ENCODE peak calls at places on chromosomes 2 and 18, in five cellular contexts. One of them, this sample, is unnamed. For H3K27me3, the result is how much of the 10 kb centered on the place peaks cover.

GRCh38 chr18:7467708-7468466 is 99.2 kb upstream of the PTPRM start:
- DNase-seq in brain microvascular endothelial cell: peak
- DNase-seq in body of pancreas: no peak
- DNase-seq in CD8-positive, alpha-beta memory T cell: no peak
- DNase-seq in aorta: no peak
- DNase-seq in this sample: no peak

GRCh38 chr2:191436368-191437055 is 191.3 kb downstream of the MYO1B start:
- DNase-seq in body of pancreas: no peak
- DNase-seq in aorta: no peak
- DNase-seq in brain microvascular endothelial cell: no peak
- DNase-seq in CD8-positive, alpha-beta memory T cell: no peak
- DNase-seq in this sample: no peak

GRCh38 chr2:23593396-23594078 is 208.6 kb downstream of the KLHL29 start:
- DNase-seq in CD8-positive, alpha-beta memory T cell: no peak
- DNase-seq in brain microvascular endothelial cell: no peak
- DNase-seq in body of pancreas: no peak
- DNase-seq in aorta: peak
- DNase-seq in this sample: no peak

GRCh38 chr2:144801766-144802165 is 281.8 kb upstream of the ZEB2 start:
- DNase-seq in CD8-positive, alpha-beta memory T cell: no peak
- DNase-seq in aorta: no peak
- DNase-seq in brain microvascular endothelial cell: peak
- DNase-seq in body of pancreas: no peak
- DNase-seq in this sample: no peak

GRCh38 chr2:97747716-97748115 is 34.3 kb downstream of the ZAP70 start:
- DNase-seq in brain microvascular endothelial cell: no peak
- DNase-seq in body of pancreas: no peak
- DNase-seq in CD8-positive, alpha-beta memory T cell: no peak
- DNase-seq in aorta: no peak
- DNase-seq in this sample: no peak

GRCh38 chr2:212897296-212897695 is 254.1 kb downstream of the IKZF2 start:
- DNase-seq in body of pancreas: no peak
- DNase-seq in aorta: no peak
- DNase-seq in brain microvascular endothelial cell: no peak
- DNase-seq in CD8-positive, alpha-beta memory T cell: no peak
- DNase-seq in this sample: no peak

GRCh38 chr2:182023235-182023634 is 37.6 kb downstream of the PPP1R1C start:
- DNase-seq in CD8-positive, alpha-beta memory T cell: no peak
- DNase-seq in brain microvascular endothelial cell: no peak
- DNase-seq in aorta: no peak
- DNase-seq in body of pancreas: no peak
- DNase-seq in this sample: no peak

GRCh38 chr2:164847291-164847690 is 5.7 kb upstream of the COBLL1 start:
- DNase-seq in CD8-positive, alpha-beta memory T cell: no peak
- DNase-seq in aorta: no peak
- DNase-seq in brain microvascular endothelial cell: no peak
- DNase-seq in body of pancreas: no peak
- DNase-seq in this sample: no peak

GRCh38 chr2:72913531-72914225 is 3.6 kb upstream of the EMX1 start:
- DNase-seq in CD8-positive, alpha-beta memory T cell: no peak
- DNase-seq in body of pancreas: no peak
- DNase-seq in brain microvascular endothelial cell: no peak
- DNase-seq in aorta: no peak
- DNase-seq in this sample: no peak

GRCh38 chr2:232886632-232887031 is 16.6 kb downstream of the SNORC start:
- DNase-seq in body of pancreas: no peak
- DNase-seq in brain microvascular endothelial cell: no peak
- DNase-seq in CD8-positive, alpha-beta memory T cell: no peak
- DNase-seq in aorta: no peak
- DNase-seq in this sample: no peak

DNA sequence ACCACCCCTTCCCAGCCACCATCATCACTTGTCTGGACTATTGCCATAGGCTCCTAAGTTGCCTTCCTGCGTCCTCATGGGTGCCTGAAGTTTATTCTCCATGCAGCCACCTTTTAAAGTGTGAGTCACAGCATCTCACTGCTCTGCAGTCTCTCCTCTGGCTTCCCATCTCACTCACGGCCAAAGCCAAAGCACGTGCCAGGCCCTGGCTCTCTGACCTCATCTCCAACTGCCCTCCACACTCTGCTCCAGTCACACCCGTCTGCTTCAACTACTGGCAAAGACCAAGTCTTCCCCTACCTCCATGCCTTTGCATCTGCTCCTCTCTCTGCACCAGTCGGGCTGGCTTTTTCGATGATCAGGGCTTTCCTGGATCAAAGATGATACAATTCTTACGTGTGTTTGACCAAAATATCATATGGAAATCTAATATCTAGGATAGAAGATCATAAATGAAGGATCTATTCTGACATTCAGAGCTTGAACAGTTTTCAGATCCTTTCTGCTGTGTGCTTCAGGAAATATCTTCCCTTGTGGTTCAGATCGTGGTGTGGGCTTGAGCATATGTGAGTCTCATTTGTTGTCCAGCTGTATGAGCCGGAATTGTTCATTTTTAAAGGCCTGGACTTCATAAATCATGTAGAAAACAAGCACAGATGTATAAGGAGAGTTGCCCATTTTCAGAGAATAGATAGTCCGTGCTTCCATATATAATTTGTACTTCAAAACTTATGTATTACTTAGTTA is 175.6 kb downstream of the PRKCE start:
- DNase-seq in CD8-positive, alpha-beta memory T cell: no peak
- DNase-seq in aorta: peak
- DNase-seq in body of pancreas: no peak
- DNase-seq in brain microvascular endothelial cell: peak
- DNase-seq in this sample: no peak
- H3K27ac ChIP-seq in CD8-positive, alpha-beta memory T cell: no peak
- H3K27ac ChIP-seq in aorta: no peak
- H3K27ac ChIP-seq in body of pancreas: no peak
- H3K27ac ChIP-seq in brain microvascular endothelial cell: no peak
- H3K27ac ChIP-seq in this sample: no peak

DNA sequence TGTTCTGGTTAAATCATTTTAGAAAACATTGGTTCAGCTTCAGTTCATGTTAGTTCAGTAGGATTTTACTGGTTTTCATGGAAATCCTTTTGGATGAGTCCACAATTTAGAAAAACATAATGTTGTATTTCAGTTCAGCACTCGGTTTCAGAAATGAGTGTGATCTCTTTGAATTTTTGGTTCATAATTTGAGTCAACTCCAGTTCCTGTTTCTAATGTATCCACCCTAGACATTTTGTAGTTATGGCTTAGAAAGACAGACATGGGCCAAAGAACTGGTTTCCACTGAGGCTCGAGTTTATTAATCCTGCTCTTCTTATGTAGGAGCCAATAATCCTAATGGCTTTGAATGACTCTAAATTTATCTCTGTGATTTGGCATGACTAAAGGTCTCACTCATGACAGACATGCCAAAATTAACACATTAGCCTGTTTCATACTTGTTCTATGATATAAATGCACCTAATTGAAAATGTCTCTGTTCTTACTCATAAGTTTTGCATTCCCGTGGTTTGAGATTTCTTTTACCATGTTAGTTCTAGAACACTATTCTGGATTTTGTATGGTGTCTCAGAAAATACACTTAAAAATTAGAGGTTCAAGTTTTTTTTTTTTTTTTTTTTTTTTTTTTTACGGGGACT is 82.3 kb upstream of the SPRED2 start:
- DNase-seq in body of pancreas: no peak
- DNase-seq in CD8-positive, alpha-beta memory T cell: no peak
- DNase-seq in aorta: no peak
- DNase-seq in brain microvascular endothelial cell: no peak
- DNase-seq in this sample: no peak
- H3K27me3 ChIP-seq in body of pancreas: under half
- H3K27me3 ChIP-seq in CD8-positive, alpha-beta memory T cell: under half
- H3K27me3 ChIP-seq in aorta: under half
- H3K27me3 ChIP-seq in brain microvascular endothelial cell: under half
- H3K27me3 ChIP-seq in this sample: under half

DNA sequence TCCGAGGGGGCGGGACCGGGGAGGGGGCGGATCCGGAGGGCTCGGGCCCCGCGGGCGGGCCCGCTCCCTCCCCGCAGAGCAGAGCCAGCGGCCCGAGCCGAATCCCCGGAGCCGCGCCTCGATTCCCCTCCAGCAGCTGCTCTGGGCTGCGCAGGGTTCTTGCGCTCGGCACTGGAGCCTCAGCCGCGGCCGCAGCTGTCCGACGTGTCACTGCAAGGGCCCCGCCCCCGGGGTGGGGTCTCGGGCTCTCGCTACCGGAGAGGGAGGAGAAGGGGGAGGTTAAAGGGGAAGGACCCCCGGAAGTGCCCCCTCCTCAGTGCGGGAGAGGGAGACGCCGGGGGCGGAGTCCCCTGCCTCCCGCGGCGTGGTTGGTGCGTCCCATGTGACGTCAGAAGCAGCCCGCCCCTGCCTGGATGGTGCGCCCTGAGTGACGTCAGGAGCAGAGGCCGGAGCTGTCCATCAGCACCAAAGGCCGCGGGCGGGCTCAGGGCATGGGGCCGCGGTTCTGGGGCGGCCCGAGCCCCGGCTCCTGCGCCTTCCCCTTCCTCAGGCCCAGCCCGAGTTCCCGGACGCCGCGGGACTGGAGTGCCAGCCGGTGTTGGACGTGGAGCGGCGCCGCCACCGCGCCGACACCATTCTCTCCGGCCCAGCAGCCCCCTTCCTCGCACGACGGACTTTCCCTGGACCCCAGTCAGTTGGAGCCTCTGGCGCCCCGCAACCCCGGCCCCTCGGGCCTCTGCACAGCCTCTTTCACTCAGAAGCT is at the start of the genes CHPF and TMEM198:
- DNase-seq in brain microvascular endothelial cell: peak
- DNase-seq in body of pancreas: peak
- DNase-seq in CD8-positive, alpha-beta memory T cell: peak
- DNase-seq in aorta: peak
- DNase-seq in this sample: peak
- H3K27ac ChIP-seq in brain microvascular endothelial cell: peak
- H3K27ac ChIP-seq in body of pancreas: peak
- H3K27ac ChIP-seq in CD8-positive, alpha-beta memory T cell: peak
- H3K27ac ChIP-seq in aorta: peak
- H3K27ac ChIP-seq in this sample: peak

DNA sequence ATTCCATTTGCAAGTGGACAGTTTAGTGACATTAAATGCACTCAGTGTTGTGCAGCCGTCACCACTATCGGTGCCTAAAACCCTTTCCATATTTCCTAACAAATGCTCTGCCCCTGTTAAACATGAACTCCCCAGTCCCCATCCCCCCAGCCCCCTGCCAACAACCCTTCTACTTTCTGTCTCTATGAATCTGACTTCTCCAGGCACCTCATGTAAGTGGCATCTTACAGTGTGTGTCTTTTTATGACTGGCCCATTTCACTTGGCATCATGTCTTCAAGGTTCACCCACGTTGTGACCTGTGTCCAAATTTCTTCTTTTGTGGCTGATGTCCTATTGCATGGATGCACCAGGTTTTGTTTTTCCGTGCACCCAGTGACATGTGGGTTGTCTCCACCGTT is 140.9 kb upstream of the GPC1 start:
- DNase-seq in CD8-positive, alpha-beta memory T cell: no peak
- DNase-seq in aorta: no peak
- DNase-seq in body of pancreas: no peak
- DNase-seq in brain microvascular endothelial cell: no peak
- DNase-seq in this sample: no peak
- H3K27me3 ChIP-seq in CD8-positive, alpha-beta memory T cell: under half
- H3K27me3 ChIP-seq in aorta: under half
- H3K27me3 ChIP-seq in body of pancreas: under half
- H3K27me3 ChIP-seq in brain microvascular endothelial cell: under half
- H3K27me3 ChIP-seq in this sample: under half

GRCh38 chr2:375270-375946 is 87.5 kb upstream of the ALKAL2 start:
- DNase-seq in body of pancreas: no peak
- DNase-seq in aorta: no peak
- DNase-seq in CD8-positive, alpha-beta memory T cell: no peak
- DNase-seq in brain microvascular endothelial cell: no peak
- DNase-seq in this sample: no peak
- H3K27ac ChIP-seq in body of pancreas: no peak
- H3K27ac ChIP-seq in aorta: peak
- H3K27ac ChIP-seq in CD8-positive, alpha-beta memory T cell: no peak
- H3K27ac ChIP-seq in brain microvascular endothelial cell: no peak
- H3K27ac ChIP-seq in this sample: no peak

GRCh38 chr18:2513616-2514015 is 57.7 kb downstream of the METTL4 start:
- DNase-seq in brain microvascular endothelial cell: peak
- DNase-seq in CD8-positive, alpha-beta memory T cell: no peak
- DNase-seq in body of pancreas: no peak
- DNase-seq in aorta: no peak
- DNase-seq in this sample: no peak
- H3K27me3 ChIP-seq in brain microvascular endothelial cell: under half
- H3K27me3 ChIP-seq in CD8-positive, alpha-beta memory T cell: under half
- H3K27me3 ChIP-seq in body of pancreas: under half
- H3K27me3 ChIP-seq in aorta: under half
- H3K27me3 ChIP-seq in this sample: under half

This sample was measured in CD4-positive, alpha-beta memory T cell.